ENCODE peak calls at places on chromosomes 2 and 18, in four cellular contexts. B is transverse colon, N is A549, Q is stomach. I is an unnamed sample.

GRCh38 chr2:36290306-36290705 is 65.3 kb upstream of the CRIM1 start:
- DNase-seq in B (no peak), Q (no peak), N (no peak), I (no peak)

GRCh38 chr2:176582990-176583481 is 313.8 kb downstream of the MTX2 start:
- DNase-seq in Q (no peak), B (no peak), N (peak; percentile 49), I (peak; percentile 67)

GRCh38 chr18:48698707-48699106 is 159.9 kb downstream of the CTIF start:
- DNase-seq in N (no peak), B (no peak), Q (no peak), I (no peak)

GRCh38 chr18:54825626-54826344 is 2.5 kb upstream of the RAB27B start:
- DNase-seq in B (no peak), N (no peak), Q (no peak), I (no peak)

GRCh38 chr18:25453556-25454269 is 101.7 kb upstream of the ZNF521 start:
- DNase-seq in Q (no peak), N (no peak), B (no peak), I (no peak)

GRCh38 chr2:54859997-54860701 is 136.7 kb downstream of the EML6 start:
- DNase-seq in B (no peak), N (peak; percentile 45), Q (no peak), I (no peak)

GRCh38 chr2:170324640-170325046 is 146.7 kb downstream of the MYO3B start:
- DNase-seq in B (peak; percentile 12), N (peak; percentile 9), Q (peak; percentile 26), I (no peak)

GRCh38 chr2:17579605-17580318 is 39.3 kb downstream of the VSNL1 start:
- DNase-seq in Q (no peak), N (no peak), B (peak; percentile 39), I (no peak)

GRCh38 chr18:65435529-65435928 is 315.3 kb upstream of the CDH7 start:
- DNase-seq in B (no peak), N (no peak), Q (no peak), I (no peak)

GRCh38 chr2:74201596-74201995 is 3.2 kb downstream of the MTHFD2 start:
- DNase-seq in N (no peak), Q (no peak), B (no peak), I (no peak)

GRCh38 chr18:3610818-3611217 is 160.8 kb downstream of the TGIF1 start:
- DNase-seq in Q (no peak), B (no peak), N (no peak), I (peak; percentile 33)

GRCh38 chr18:46301081-46301480 is 196.9 kb downstream of the HAUS1 start:
- DNase-seq in Q (no peak), B (no peak), N (no peak), I (no peak)

GRCh38 chr2:53969285-53970094 is 1.3 kb downstream of the PSME4 start:
- DNase-seq in B (no peak), Q (no peak), N (peak; percentile 74), I (no peak)

GRCh38 chr2:119864318-119864717 is 104.6 kb downstream of the PTPN4 start:
- DNase-seq in N (no peak), B (no peak), Q (no peak), I (no peak)

GRCh38 chr2:231611273-231612198 is 18.9 kb downstream of the TEX44 start:
- DNase-seq in Q (peak; percentile 65), B (peak; percentile 48), N (peak; percentile 92), I (peak; percentile 83)

GRCh38 chr2:9370746-9371145 is 52.6 kb downstream of the ITGB1BP1 start:
- DNase-seq in N (no peak), Q (no peak), B (no peak), I (no peak)

GRCh38 chr2:215951558-215951957 is 61.8 kb downstream of the MREG start:
- DNase-seq in B (no peak), N (no peak), Q (no peak), I (no peak)

GRCh38 chr2:10753876-10754275 is 32.4 kb downstream of the ATP6V1C2 start:
- DNase-seq in N (no peak), Q (no peak), B (no peak), I (no peak)
- H3K4me1 ChIP-seq in N (no peaks in the 10 kb centered on the region), Q (no peaks in the 10 kb centered on the region), B (peaks cover 18% of the 10 kb centered on the region), I (no peaks in the 10 kb centered on the region)

GRCh38 chr2:28613616-28614501 is 118.0 kb downstream of the PLB1 start:
- DNase-seq in B (no peak), Q (no peak), N (no peak), I (no peak)
- TF ChIP-seq POLR2A in B (no peak), Q (no peak), N (no peak), I (no peak)

GRCh38 chr2:27020337-27020948 is 12.3 kb upstream of the TMEM214 start:
- DNase-seq in B (peak; percentile 70), Q (peak; percentile 40), N (no peak), I (no peak)
- TF ChIP-seq EP300 in B (no peak), Q (no peak), N (no peak), I (no peak)

GRCh38 chr2:69166465-69166811 is 153.5 kb downstream of the ANTXR1 start:
- DNase-seq in B (no peak), N (no peak), Q (no peak), I (no peak)
- H3K4me1 ChIP-seq in B (peaks cover 53% of the 10 kb centered on the region), N (peaks cover 40% of the 10 kb centered on the region), Q (peaks cover 38% of the 10 kb centered on the region), I (no peaks in the 10 kb centered on the region)

I was measured in sigmoid colon.